ENCODE peak calls at places on chromosomes 12 and 14, in eight cellular contexts. Z is astrocyte, E is left ventricle myocardium inferior, O is endodermal cell, F is WERI-Rb-1, M is transverse colon, H is heart left ventricle, X is body of pancreas. R is an unnamed sample.
A peak's percentile ranks its signal among the peaks of the same experiment; 100 is the strongest.

GRCh38 chr12:31645944-31646343 is 13.5 kb upstream of the ETFBKMT start:
- DNase-seq in E (no peak), Z (no peak), M (no peak), H (no peak), X (no peak), F (no peak), O (no peak), R (no peak)

GRCh38 chr14:64610049-64610746 is 60.4 kb downstream of the PPP1R36 start:
- DNase-seq in O (peak; percentile 55), M (no peak), Z (no peak), X (no peak), E (no peak), F (no peak), H (no peak), R (no peak)

GRCh38 chr14:90544566-90544965 is 147.7 kb downstream of the CALM1 start:
- DNase-seq in H (no peak), M (no peak), F (no peak), Z (no peak), O (no peak), E (no peak), X (no peak), R (no peak)

GRCh38 chr12:27780612-27781408 is 774 bp upstream of the MANSC4 start:
- DNase-seq in Z (peak; percentile 58), E (peak; percentile 14), F (peak; percentile 47), O (peak; percentile 91), X (peak; percentile 72), H (peak; percentile 14), M (peak; percentile 25), R (peak; percentile 75)

GRCh38 chr14:105086833-105087307 is 21.6 kb upstream of the GPR132 start:
- DNase-seq in M (peak; percentile 80), Z (peak; percentile 53), H (peak; percentile 78), O (peak; percentile 97), F (peak; percentile 85), E (peak; percentile 87), X (peak; percentile 84), R (peak; percentile 92)

GRCh38 chr12:69468237-69469026 is 1.8 kb upstream of the FRS2 start:
- DNase-seq in E (no peak), F (no peak), M (no peak), O (peak; percentile 67), Z (peak; percentile 32), X (no peak), H (no peak), R (no peak)

GRCh38 chr12:106868982-106869381 is 86.7 kb upstream of the TMEM263 start:
- DNase-seq in X (no peak), O (no peak), E (no peak), H (no peak), M (no peak), F (no peak), Z (no peak), R (no peak)

GRCh38 chr14:54425068-54425467 is 16.1 kb downstream of the CNIH1 start:
- DNase-seq in E (no peak), H (no peak), X (no peak), O (no peak), Z (no peak), F (no peak), M (no peak), R (no peak)

GRCh38 chr12:64269161-64269560 is 47.1 kb upstream of the KICS2 start:
- DNase-seq in X (no peak), E (no peak), O (no peak), F (no peak), Z (no peak), M (no peak), H (no peak), R (no peak)

GRCh38 chr12:117885211-117885610 is 83.6 kb downstream of the KSR2 start:
- DNase-seq in E (no peak), H (no peak), Z (no peak), X (no peak), M (no peak), F (no peak), O (no peak), R (no peak)

GRCh38 chr12:88970742-88971141 is 381.6 kb downstream of the DUSP6 start:
- DNase-seq in E (no peak), F (no peak), M (no peak), Z (no peak), H (no peak), O (no peak), X (no peak), R (no peak)

GRCh38 chr12:52313926-52314325 is 7.3 kb downstream of the KRT83 start:
- DNase-seq in H (peak; percentile 2), X (no peak), Z (no peak), E (no peak), F (no peak), O (peak; percentile 42), M (no peak), R (no peak)

GRCh38 chr12:14885718-14886201 is at the start of gene MGP:
- DNase-seq in E (no peak), F (no peak), H (peak; percentile 69), X (peak; percentile 21), M (peak; percentile 29), Z (peak; percentile 89), O (no peak), R (no peak)

GRCh38 chr12:105331805-105332251 is 1.3 kb downstream of the C12orf75 start:
- DNase-seq in X (no peak), Z (no peak), O (peak; percentile 76), M (peak; percentile 41), E (no peak), F (no peak), H (no peak), R (peak; percentile 18)

GRCh38 chr12:24153041-24153440 is 203.6 kb upstream of the SOX5 start:
- DNase-seq in F (no peak), M (no peak), X (no peak), O (no peak), H (no peak), E (no peak), Z (no peak), R (no peak)

GRCh38 chr12:97048421-97049035 is 141.5 kb downstream of the NEDD1 start:
- DNase-seq in Z (no peak), E (no peak), X (no peak), O (no peak), M (no peak), F (no peak), H (no peak), R (no peak)

DNA sequence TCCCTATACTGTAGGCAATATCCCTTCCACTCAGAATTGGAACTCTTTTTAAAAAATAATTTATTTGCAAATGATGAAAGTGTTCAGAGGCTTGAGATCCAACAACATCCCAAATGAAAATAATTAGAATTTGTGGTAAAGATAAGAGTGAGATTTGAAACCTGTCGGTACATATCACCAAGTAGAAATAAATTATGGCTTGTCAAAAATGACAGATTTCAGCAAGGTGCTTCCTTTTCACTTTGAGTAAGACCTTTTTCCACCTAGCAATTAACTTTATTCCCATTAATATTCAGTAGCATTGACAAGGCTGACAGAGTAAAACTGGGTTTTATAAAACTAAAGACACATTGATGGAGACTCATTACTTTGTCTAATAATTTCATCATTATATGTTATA is 107.7 kb upstream of the PRKD1 start:
- DNase-seq in Z (no peak), O (no peak), M (no peak), F (no peak), X (no peak), H (no peak), E (no peak), R (no peak)
- TF ChIP-seq CTCF in Z (no peak), O (no peak), M (no peak), F (no peak), X (no peak), H (no peak), E (no peak), R (no peak)

GRCh38 chr12:54375258-54375579 is 9.3 kb downstream of the ZNF385A start:
- DNase-seq in F (no peak), O (peak; percentile 43), M (no peak), Z (no peak), E (no peak), H (peak; percentile 35), X (no peak), R (no peak)

GRCh38 chr12:54376596-54377468 is 7.7 kb downstream of the ZNF385A start:
- DNase-seq in M (no peak), H (no peak), E (no peak), Z (no peak), F (no peak), X (no peak), O (no peak), R (no peak)

GRCh38 chr12:54373619-54374554 is 9.6 kb upstream of the GPR84 start:
- DNase-seq in Z (no peak), M (no peak), H (no peak), E (no peak), F (no peak), X (no peak), O (no peak), R (no peak)

GRCh38 chr12:54372113-54372806 is 8.0 kb upstream of the GPR84 start:
- DNase-seq in M (no peak), O (no peak), H (no peak), E (no peak), X (no peak), F (no peak), Z (no peak), R (no peak)

GRCh38 chr12:54374555-54375257 is 9.8 kb downstream of the ZNF385A start:
- DNase-seq in Z (no peak), M (no peak), F (no peak), E (peak; percentile 63), O (peak; percentile 43), H (peak; percentile 67), X (no peak), R (no peak)
- H3K36me3 ChIP-seq in Z (no peaks in the 10 kb centered on the region), M (no peaks in the 10 kb centered on the region), F (peaks cover 94% of the 10 kb centered on the region), E (no peaks in the 10 kb centered on the region), O (no peaks in the 10 kb centered on the region), H (no peaks in the 10 kb centered on the region), X (no peaks in the 10 kb centered on the region), R (no peaks in the 10 kb centered on the region)

GRCh38 chr14:23093993-23094665 is 807 bp downstream of the ACIN1 start:
- DNase-seq in F (no peak), E (no peak), Z (no peak), M (no peak), O (no peak), H (no peak), X (no peak), R (no peak)
- TF ChIP-seq CTCF in F (peak; percentile 9), E (peak; percentile 25), Z (peak; percentile 28), M (no peak), O (peak; percentile 54), H (no peak), X (peak; percentile 12), R (peak; percentile 12)

GRCh38 chr12:48221645-48222044 is 18.6 kb upstream of the OR10AD1 start:
- DNase-seq in Z (no peak), H (no peak), O (no peak), F (no peak), X (no peak), M (no peak), E (no peak), R (no peak)

GRCh38 chr12:48219635-48220034 is 16.5 kb upstream of the OR10AD1 start:
- DNase-seq in F (no peak), Z (no peak), X (no peak), E (no peak), H (no peak), O (no peak), M (no peak), R (no peak)

GRCh38 chr12:48220701-48221100 is 17.6 kb upstream of the OR10AD1 start:
- DNase-seq in E (no peak), M (no peak), H (no peak), X (no peak), F (no peak), O (no peak), Z (no peak), R (no peak)

DNA sequence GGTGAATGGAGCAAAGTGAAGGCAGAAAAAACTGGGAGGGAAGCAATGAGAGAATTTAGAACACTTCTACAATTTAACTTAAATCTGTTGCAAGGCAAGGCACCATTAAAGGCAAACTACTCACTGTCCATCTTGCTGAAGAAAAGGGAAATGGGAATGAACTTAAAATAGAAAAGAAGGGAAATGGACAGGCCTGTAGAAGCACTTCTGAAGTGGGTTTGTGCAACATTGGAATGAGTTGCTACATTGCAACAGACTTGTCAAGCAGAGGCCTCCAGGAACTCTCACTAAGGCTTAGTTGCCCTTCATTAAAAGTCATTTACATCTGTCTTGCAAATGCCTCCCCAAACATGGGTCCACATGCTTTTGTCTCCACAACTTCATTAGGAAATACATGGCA is 13.7 kb upstream of the OR10AD1 start:
- DNase-seq in O (no peak), H (no peak), F (no peak), E (no peak), X (no peak), M (no peak), Z (no peak), R (no peak)
- H3K36me3 ChIP-seq in O (no peaks in the 10 kb centered on the region), H (no peaks in the 10 kb centered on the region), F (no peaks in the 10 kb centered on the region), E (no peaks in the 10 kb centered on the region), X (no peaks in the 10 kb centered on the region), M (no peaks in the 10 kb centered on the region), Z (no peaks in the 10 kb centered on the region), R (no peaks in the 10 kb centered on the region)